ENCODE peak calls at places on chromosome 3, in seven cellular contexts. I is natural killer cell, Q is AG20443, A is cortex of kidney, N is posterior vena cava, O is neural crest cell, C is psoas muscle. F is an unnamed sample.

GRCh38 chr3:67458406-67458805 is 196.0 kb downstream of the SUCLG2 start:
- DNase-seq in O (no peak), Q (no peak), C (no peak), A (no peak), N (no peak), I (no peak), F (no peak)

GRCh38 chr3:50272911-50273688 is 4.2 kb downstream of the SEMA3B start:
- DNase-seq in Q (peak), I (peak), C (peak), N (peak), A (no peak), O (peak), F (peak)

GRCh38 chr3:53533486-53533885 is 39.1 kb downstream of the CACNA1D start:
- DNase-seq in Q (no peak), O (no peak), I (no peak), C (no peak), A (no peak), N (no peak), F (no peak)

GRCh38 chr3:44894485-44894884 is 20.1 kb downstream of the TGM4 start:
- DNase-seq in Q (no peak), O (no peak), I (no peak), N (no peak), C (no peak), A (no peak), F (no peak)

GRCh38 chr3:169299897-169300296 is 363.6 kb downstream of the MECOM start:
- DNase-seq in Q (no peak), N (no peak), A (no peak), C (no peak), I (no peak), O (no peak), F (no peak)

GRCh38 chr3:66778107-66778506 is 220.0 kb upstream of the KBTBD8 start:
- DNase-seq in A (no peak), C (no peak), I (no peak), Q (no peak), O (no peak), N (no peak), F (no peak)

GRCh38 chr3:63961891-63962290 is 49.7 kb upstream of the SCAANT1 start:
- DNase-seq in O (no peak), Q (no peak), I (no peak), A (no peak), C (no peak), N (no peak), F (no peak)

GRCh38 chr3:72487078-72487765 is 361.0 kb downstream of the SHQ1 start:
- DNase-seq in I (no peak), O (no peak), N (peak), A (no peak), C (peak), Q (peak), F (no peak)

GRCh38 chr3:34934660-34935059 is 704.7 kb upstream of the ARPP21 start:
- DNase-seq in C (no peak), I (no peak), A (no peak), Q (no peak), N (no peak), O (no peak), F (no peak)

GRCh38 chr3:148642616-148643015 is 55.1 kb upstream of the AGTR1 start:
- DNase-seq in Q (no peak), A (no peak), I (no peak), C (no peak), O (no peak), N (no peak), F (no peak)

GRCh38 chr3:123325766-123326256 is 123.1 kb downstream of the ADCY5 start:
- DNase-seq in Q (no peak), O (no peak), A (no peak), C (no peak), I (no peak), N (no peak), F (no peak)

GRCh38 chr3:163056874-163057497 is 1560.4 kb downstream of the OTOL1 start:
- DNase-seq in Q (peak), O (peak), C (no peak), N (no peak), I (no peak), A (no peak), F (peak)

GRCh38 chr3:46495901-46496456 is 1.8 kb upstream of the RTP3 start:
- DNase-seq in Q (peak), C (no peak), A (no peak), I (no peak), N (no peak), O (no peak), F (no peak)

GRCh38 chr3:54628888-54629368 is 298.9 kb downstream of the LRTM1 start:
- DNase-seq in N (no peak), O (no peak), A (no peak), Q (no peak), C (no peak), I (no peak), F (no peak)

GRCh38 chr3:46574263-46574662 is 8.2 kb upstream of the LRRC2 start:
- DNase-seq in C (no peak), I (no peak), A (no peak), N (no peak), Q (no peak), O (no peak), F (peak)

GRCh38 chr3:55686720-55687254 is 199.7 kb upstream of the WNT5A start:
- DNase-seq in I (no peak), A (no peak), C (no peak), Q (peak), O (no peak), N (no peak), F (no peak)

GRCh38 chr3:144018776-144019175 is 47.2 kb downstream of the DIPK2A start:
- DNase-seq in N (no peak), O (no peak), C (no peak), Q (peak), I (no peak), A (no peak), F (no peak)